ENCODE peak calls at places on chromosomes 11 and 22, in seven cellular contexts. R is activated T-cell treated with anti-CD3 and anti-CD28 coated beads for 24 hours; G is EL; A is GM13977; B is astrocyte of the spinal cord; S is smooth muscle cell of the brain vasculature; I is effector memory CD8-positive, alpha-beta T cell. C is an unnamed sample.

GRCh38 chr11:22192642-22193347 is at the start of gene ANO5:
- DNase-seq in A (peak), R (no peak), G (no peak), I (no peak), B (no peak), S (no peak), C (no peak)

GRCh38 chr11:14506532-14506931 is 6.9 kb upstream of the COPB1 start:
- DNase-seq in G (peak), B (peak), A (no peak), I (no peak), R (no peak), S (no peak), C (no peak)

GRCh38 chr22:23901600-23901999 is 7.4 kb downstream of the MIF start:
- DNase-seq in I (no peak), G (no peak), A (no peak), R (no peak), S (no peak), B (no peak), C (no peak)

GRCh38 chr22:36405221-36405631 is 17.5 kb upstream of the MYH9 start:
- DNase-seq in R (no peak), B (no peak), G (no peak), I (no peak), A (no peak), S (no peak), C (no peak)

GRCh38 chr11:76678316-76678715 is 7.8 kb upstream of the LRRC32 start:
- DNase-seq in A (no peak), B (no peak), I (no peak), S (no peak), R (no peak), G (no peak), C (no peak)

GRCh38 chr22:42764895-42765363 is 44.3 kb upstream of the A4GALT start:
- DNase-seq in I (no peak), S (no peak), G (no peak), A (peak), R (no peak), B (no peak), C (no peak)

GRCh38 chr11:64659417-64660144 is 63.4 kb downstream of the NRXN2 start:
- DNase-seq in I (no peak), R (no peak), A (no peak), S (no peak), B (peak), G (peak), C (no peak)

GRCh38 chr11:73201249-73201648 is 16.8 kb upstream of the P2RY2 start:
- DNase-seq in G (no peak), A (no peak), B (no peak), I (no peak), S (no peak), R (no peak), C (no peak)

GRCh38 chr11:100942016-100942415 is 187.6 kb downstream of the PGR start:
- DNase-seq in R (no peak), G (peak), B (no peak), I (no peak), A (no peak), S (no peak), C (no peak)

GRCh38 chr22:40512426-40513136 is 123.9 kb downstream of the MRTFA start:
- DNase-seq in S (peak), A (no peak), I (no peak), B (peak), G (peak), R (no peak), C (no peak)

GRCh38 chr11:69992943-69993694 is 85.0 kb upstream of the ANO1 start:
- DNase-seq in S (no peak), R (no peak), G (no peak), B (no peak), A (no peak), I (no peak), C (no peak)

GRCh38 chr11:128915148-128915519 is 24.0 kb downstream of the KCNJ5 start:
- DNase-seq in S (no peak), B (no peak), A (no peak), R (no peak), G (no peak), I (no peak), C (no peak)

GRCh38 chr22:17109113-17109865 is 11.9 kb downstream of the TMEM121B start:
- DNase-seq in I (no peak), A (no peak), B (no peak), R (no peak), G (no peak), S (no peak), C (peak)

C was measured in CD8-positive, alpha-beta memory T cell.